ENCODE peak calls at places on chromosomes 4 and X, in eight cellular contexts. R, N, G, I, P, F, Y and C are unnamed samples.

GRCh38 chrX:7444967-7445366 is 297.0 kb upstream of the PUDP start:
- DNase-seq in R (no peak), N (no peak), G (no peak), I (no peak), P (no peak), F (no peak), Y (no peak), C (no peak)

GRCh38 chrX:39541881-39542280 is 555.9 kb downstream of the BCOR start:
- DNase-seq in R (no peak), N (no peak), G (no peak), I (no peak), P (no peak), F (no peak), Y (no peak), C (peak)

GRCh38 chr4:113634081-113634969 is 127.2 kb downstream of the CAMK2D start:
- DNase-seq in R (no peak), N (no peak), G (no peak), I (no peak), P (no peak), F (no peak), Y (no peak), C (no peak)

GRCh38 chrX:20252392-20253231 is 14.1 kb downstream of the RPS6KA3 start:
- DNase-seq in R (no peak), N (peak), G (peak), I (peak), P (peak), F (peak), Y (no peak), C (peak)

GRCh38 chr4:16626945-16627344 is 271.5 kb downstream of the LDB2 start:
- DNase-seq in R (no peak), N (peak), G (peak), I (peak), P (peak), F (no peak), Y (no peak), C (peak)

GRCh38 chr4:123588631-123589223 is 192.1 kb downstream of the SPRY1 start:
- DNase-seq in R (no peak), N (no peak), G (peak), I (no peak), P (no peak), F (no peak), Y (no peak), C (no peak)

GRCh38 chrX:23331701-23332100 is 2.9 kb upstream of the PTCHD1 start:
- DNase-seq in R (no peak), N (no peak), G (no peak), I (no peak), P (no peak), F (no peak), Y (no peak), C (no peak)

GRCh38 chrX:20515841-20516461 is 249.2 kb upstream of the RPS6KA3 start:
- DNase-seq in R (no peak), N (no peak), G (peak), I (no peak), P (no peak), F (no peak), Y (no peak), C (no peak)

GRCh38 chrX:97168646-97169045 is 284.9 kb downstream of the RPA4 start:
- DNase-seq in R (no peak), N (no peak), G (no peak), I (no peak), P (no peak), F (no peak), Y (no peak), C (no peak)

GRCh38 chr4:78766650-78767049 is 9.5 kb upstream of the BMP2K start:
- DNase-seq in R (no peak), N (no peak), G (no peak), I (no peak), P (no peak), F (no peak), Y (no peak), C (no peak)

GRCh38 chrX:57906790-57907189 is 3.5 kb downstream of the ZXDA start:
- DNase-seq in R (no peak), N (no peak), G (peak), I (no peak), P (no peak), F (no peak), Y (no peak), C (no peak)

GRCh38 chr4:154714339-154715040 is 29.3 kb upstream of the LRAT start:
- DNase-seq in R (no peak), N (no peak), G (no peak), I (no peak), P (no peak), F (no peak), Y (no peak), C (no peak)

GRCh38 chr4:56078866-56079265 is 130.1 kb downstream of the CEP135 start:
- DNase-seq in R (no peak), N (no peak), G (no peak), I (no peak), P (no peak), F (no peak), Y (no peak), C (no peak)

GRCh38 chr4:44725166-44725565 is 1.2 kb downstream of the GNPDA2 start:
- DNase-seq in R (no peak), N (no peak), G (peak), I (no peak), P (no peak), F (no peak), Y (no peak), C (no peak)

GRCh38 chr4:25413261-25413660 is 36.2 kb downstream of the ANAPC4 start:
- DNase-seq in R (no peak), N (no peak), G (no peak), I (no peak), P (no peak), F (no peak), Y (no peak), C (no peak)

GRCh38 chr4:75820197-75820596 is 82.1 kb downstream of the PPEF2 start:
- DNase-seq in R (no peak), N (no peak), G (no peak), I (no peak), P (no peak), F (no peak), Y (no peak), C (no peak)

GRCh38 chr4:131644619-131645018 is 1504.5 kb upstream of the PCDH10 start:
- DNase-seq in R (no peak), N (no peak), G (peak), I (peak), P (no peak), F (no peak), Y (no peak), C (no peak)

GRCh38 chr4:103718993-103719319 is 829 bp downstream of the TACR3 start:
- DNase-seq in R (no peak), N (no peak), G (no peak), I (peak), P (no peak), F (no peak), Y (no peak), C (no peak)

GRCh38 chr4:39700500-39700899 is 2.6 kb downstream of the UBE2K start:
- DNase-seq in R (no peak), N (no peak), G (no peak), I (no peak), P (no peak), F (no peak), Y (no peak), C (no peak)

GRCh38 chr4:7771541-7772507 is 167.8 kb downstream of the AFAP1 start:
- DNase-seq in R (no peak), N (no peak), G (no peak), I (no peak), P (peak), F (no peak), Y (no peak), C (no peak)

DNA sequence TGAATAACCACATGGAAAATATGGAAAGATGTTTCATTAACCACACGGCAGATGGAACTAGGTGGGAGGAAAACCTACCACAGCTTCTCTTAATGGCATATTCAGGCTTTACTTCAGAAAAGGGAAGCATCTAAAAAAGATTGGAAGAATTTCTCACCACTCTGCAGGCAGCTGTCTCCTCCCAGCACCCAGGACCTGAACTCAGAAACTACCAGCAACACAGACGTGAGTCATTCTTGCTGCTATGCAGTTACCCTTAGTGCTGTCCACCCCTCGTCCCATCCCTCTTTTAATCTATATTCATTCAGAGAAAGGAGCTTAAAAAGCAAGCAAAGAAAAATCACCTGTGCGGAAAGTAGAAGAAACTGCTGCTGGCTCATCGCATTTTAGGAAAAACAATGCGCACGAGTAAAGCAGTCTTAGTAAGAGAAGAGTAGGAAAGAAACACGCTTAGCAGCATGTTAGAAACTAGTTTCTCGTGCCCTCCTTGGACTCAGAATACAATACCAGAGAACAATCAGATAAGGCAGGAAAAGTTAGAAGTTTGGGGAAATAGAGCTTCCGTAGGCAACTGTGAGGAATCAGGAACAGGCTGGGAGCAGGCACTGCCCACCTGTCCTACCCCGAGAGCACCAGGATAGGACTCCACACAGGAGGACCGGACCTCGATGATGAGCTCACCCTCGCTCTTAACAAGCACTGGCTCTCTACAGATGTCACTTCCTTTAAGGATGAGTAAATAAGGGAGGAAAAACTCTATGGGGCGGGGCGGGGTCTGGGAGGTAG is 48.1 kb upstream of the ENPP6 start:
- DNase-seq in R (no peak), N (no peak), G (peak), I (no peak), P (no peak), F (no peak), Y (peak), C (peak)
- TF ChIP-seq POLR2A in R (no peak), N (no peak), G (no peak), I (no peak), P (no peak), F (no peak), Y (no peak), C (no peak)

GRCh38 chr4:1031956-1032795 is 20.8 kb downstream of the FGFRL1 start:
- DNase-seq in R (no peak), N (no peak), G (no peak), I (peak), P (no peak), F (no peak), Y (no peak), C (no peak)
- TF ChIP-seq CTCF in R (no peak), N (no peak), G (peak), I (no peak), P (no peak), F (no peak), Y (no peak), C (no peak)

DNA sequence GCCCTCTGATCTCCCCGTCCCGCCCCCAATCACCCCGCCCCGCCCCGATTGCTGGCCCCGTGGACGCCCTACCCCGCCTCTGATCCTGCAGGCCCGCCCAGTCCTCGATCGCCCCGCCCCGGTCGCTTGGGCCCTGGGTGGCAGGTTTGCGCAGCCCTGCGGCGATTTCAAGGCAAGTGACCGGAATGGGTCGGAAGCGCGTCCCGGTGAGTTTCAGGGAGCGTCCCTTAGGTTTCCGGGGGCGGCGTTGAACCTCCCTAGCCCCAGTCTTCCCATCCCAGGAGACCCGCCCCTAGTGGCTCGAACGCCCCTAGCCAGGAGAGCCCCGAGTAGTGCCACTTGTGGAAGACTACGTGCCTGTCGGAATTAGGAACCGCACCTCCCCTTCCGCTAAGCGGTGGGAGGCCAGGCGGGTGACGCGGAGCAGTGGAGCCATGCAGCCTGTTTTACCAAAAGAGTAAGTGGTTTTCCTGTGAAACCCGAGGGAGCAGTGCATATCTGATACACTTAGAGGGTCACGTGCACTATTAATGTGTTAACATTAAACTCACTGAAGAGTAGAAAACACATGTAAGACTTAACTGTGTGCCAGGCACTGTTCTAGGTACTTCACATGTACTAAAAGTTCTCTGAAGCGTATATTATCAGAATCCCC is 350 bp upstream of the TEC start:
- DNase-seq in R (peak), N (peak), G (peak), I (peak), P (peak), F (peak), Y (peak), C (peak)
- TF ChIP-seq POLR2A in R (no peak), N (no peak), G (no peak), I (peak), P (no peak), F (peak), Y (no peak), C (no peak)

GRCh38 chr4:3783691-3784306 is 17.6 kb downstream of the ADRA2C start:
- DNase-seq in R (no peak), N (no peak), G (no peak), I (peak), P (no peak), F (no peak), Y (no peak), C (no peak)
- TF ChIP-seq CTCF in R (no peak), N (no peak), G (peak), I (peak), P (no peak), F (peak), Y (no peak), C (no peak)

GRCh38 chr4:185141777-185142176 is 1.3 kb upstream of the SLC25A4 start:
- DNase-seq in R (no peak), N (no peak), G (no peak), I (no peak), P (no peak), F (peak), Y (no peak), C (no peak)

GRCh38 chr4:185144601-185145240 is 1.7 kb downstream of the SLC25A4 start:
- DNase-seq in R (peak), N (no peak), G (no peak), I (no peak), P (no peak), F (no peak), Y (no peak), C (no peak)

GRCh38 chr4:185142563-185142910 is 529 bp upstream of the SLC25A4 start:
- DNase-seq in R (no peak), N (no peak), G (no peak), I (no peak), P (no peak), F (no peak), Y (no peak), C (no peak)

GRCh38 chr4:185143596-185143969 is 517 bp downstream of the SLC25A4 start:
- DNase-seq in R (no peak), N (no peak), G (peak), I (peak), P (no peak), F (peak), Y (no peak), C (no peak)

DNA sequence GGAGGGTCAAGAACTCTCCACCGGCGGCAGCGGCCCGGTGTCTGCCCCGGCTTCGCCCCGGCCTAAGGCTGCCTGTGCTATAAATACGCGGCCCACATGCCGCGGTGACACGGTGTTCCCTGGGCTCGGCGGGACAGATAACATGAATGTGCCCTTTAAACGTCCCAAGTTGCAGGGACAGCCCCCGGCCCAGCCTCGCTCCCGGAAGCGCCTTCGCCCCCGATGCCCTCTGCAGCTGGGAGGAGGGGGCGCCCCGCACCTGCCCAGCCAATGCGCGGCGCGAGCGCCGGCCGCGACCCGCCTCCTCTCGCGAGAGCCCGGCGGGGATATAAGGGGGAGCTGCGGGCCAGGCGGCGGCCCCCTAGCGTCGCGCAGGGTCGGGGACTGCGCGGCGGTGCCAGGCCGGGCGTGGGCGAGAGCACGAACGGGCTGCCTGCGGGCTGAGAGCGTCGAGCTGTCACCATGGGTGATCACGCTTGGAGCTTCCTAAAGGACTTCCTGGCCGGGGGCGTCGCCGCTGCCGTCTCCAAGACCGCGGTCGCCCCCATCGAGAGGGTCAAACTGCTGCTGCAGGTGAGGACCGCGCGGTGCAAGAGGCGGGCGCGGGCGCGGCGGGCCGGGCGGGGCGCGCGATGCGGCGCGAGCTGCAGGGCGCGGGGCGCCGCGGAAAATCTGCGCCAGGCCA is at the start of gene SLC25A4:
- DNase-seq in R (no peak), N (peak), G (peak), I (peak), P (peak), F (peak), Y (no peak), C (peak)
- TF ChIP-seq POLR2A in R (peak), N (peak), G (peak), I (peak), P (peak), F (peak), Y (no peak), C (peak)

GRCh38 chr4:187415227-187415626 is 580.3 kb upstream of the ZFP42 start:
- DNase-seq in R (no peak), N (no peak), G (no peak), I (no peak), P (no peak), F (no peak), Y (no peak), C (no peak)

GRCh38 chr4:187414716-187415115 is 580.9 kb upstream of the ZFP42 start:
- DNase-seq in R (no peak), N (no peak), G (no peak), I (no peak), P (no peak), F (no peak), Y (no peak), C (no peak)

GRCh38 chr4:187416236-187416635 is 579.3 kb upstream of the ZFP42 start:
- DNase-seq in R (no peak), N (no peak), G (no peak), I (no peak), P (no peak), F (no peak), Y (no peak), C (no peak)

GRCh38 chr4:187413564-187414358 is 581.8 kb upstream of the ZFP42 start:
- DNase-seq in R (no peak), N (no peak), G (no peak), I (no peak), P (no peak), F (no peak), Y (no peak), C (no peak)

GRCh38 chr4:187417761-187418160 is 577.8 kb upstream of the ZFP42 start:
- DNase-seq in R (no peak), N (no peak), G (no peak), I (no peak), P (no peak), F (no peak), Y (no peak), C (no peak)
- TF ChIP-seq CTCF in R (no peak), N (no peak), G (no peak), I (no peak), P (no peak), F (no peak), Y (no peak), C (no peak)

GRCh38 chr4:151049430-151049884 is 34.4 kb upstream of the LRBA start:
- DNase-seq in R (no peak), N (no peak), G (no peak), I (no peak), P (no peak), F (no peak), Y (no peak), C (no peak)
- TF ChIP-seq POLR2A in R (no peak), N (no peak), G (no peak), I (no peak), P (no peak), F (no peak), Y (no peak), C (no peak)

DNA sequence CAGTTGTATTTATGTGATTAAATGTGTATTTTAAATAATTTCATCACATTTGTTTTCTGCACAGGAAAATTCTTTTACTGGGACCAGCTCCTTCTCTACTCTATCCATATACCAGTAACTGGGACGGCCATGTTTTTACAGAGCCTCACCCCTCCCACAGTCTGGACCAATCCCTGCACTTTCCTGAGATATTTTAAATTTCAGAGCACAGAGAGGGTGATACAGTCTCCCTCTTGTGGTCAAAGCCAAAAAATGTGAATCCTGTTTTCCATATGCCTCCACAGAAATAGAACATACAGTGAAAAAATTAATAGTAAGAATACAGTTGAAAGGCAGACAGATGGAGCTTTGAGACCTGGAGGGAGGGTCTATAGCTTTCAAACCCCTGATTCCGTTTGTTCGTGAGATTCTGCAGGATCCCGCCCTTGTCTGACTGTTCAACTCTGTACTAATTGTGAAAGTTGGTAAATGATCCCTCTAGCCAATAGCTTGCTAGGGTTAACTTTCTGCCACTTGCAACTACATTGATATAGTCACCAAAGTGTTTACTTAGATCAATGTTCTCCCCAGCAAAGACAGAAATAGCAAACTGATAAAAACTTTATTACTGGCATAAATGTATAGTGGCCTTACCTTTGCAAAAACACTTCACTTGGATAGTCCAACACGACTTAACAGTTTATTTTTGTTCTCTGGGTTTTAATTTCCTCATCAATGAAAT is 172.2 kb downstream of the PPARGC1A start:
- DNase-seq in R (no peak), N (no peak), G (peak), I (no peak), P (no peak), F (no peak), Y (no peak), C (no peak)
- TF ChIP-seq CTCF in R (peak), N (no peak), G (peak), I (peak), P (no peak), F (peak), Y (no peak), C (no peak)